ENCODE peak calls at places on chromosomes 1 and 21, in four cellular contexts. One of them, this sample, is unnamed.

GRCh38 chr21:44666401-44667320 is at the start of gene KRTAP12-2:
- DNase-seq in cardiac fibroblast: no peak
- DNase-seq in sigmoid colon: no peak
- DNase-seq in tibial nerve: no peak
- DNase-seq in this sample: peak; percentile 0

GRCh38 chr1:222465211-222466041 is 82.5 kb downstream of the HHIPL2 start:
- DNase-seq in cardiac fibroblast: peak; percentile 97
- DNase-seq in sigmoid colon: peak; percentile 96
- DNase-seq in tibial nerve: peak; percentile 79
- DNase-seq in this sample: peak; percentile 68

GRCh38 chr1:177256153-177256814 is 85.5 kb downstream of the BRINP2 start:
- DNase-seq in cardiac fibroblast: peak; percentile 93
- DNase-seq in sigmoid colon: peak; percentile 72
- DNase-seq in tibial nerve: no peak
- DNase-seq in this sample: peak; percentile 83

GRCh38 chr1:52672946-52673345 is 25.2 kb downstream of the COA7 start:
- DNase-seq in cardiac fibroblast: no peak
- DNase-seq in sigmoid colon: no peak
- DNase-seq in tibial nerve: no peak
- DNase-seq in this sample: peak; percentile 57

GRCh38 chr1:88062650-88063153 is 621.4 kb upstream of the PKN2 start:
- DNase-seq in cardiac fibroblast: no peak
- DNase-seq in sigmoid colon: no peak
- DNase-seq in tibial nerve: no peak
- DNase-seq in this sample: no peak

GRCh38 chr1:203577874-203578464 is 48.7 kb upstream of the ATP2B4 start:
- DNase-seq in cardiac fibroblast: no peak
- DNase-seq in sigmoid colon: no peak
- DNase-seq in tibial nerve: no peak
- DNase-seq in this sample: no peak

GRCh38 chr21:27837933-27838332 is 871.0 kb upstream of the ADAMTS5 start:
- DNase-seq in cardiac fibroblast: no peak
- DNase-seq in sigmoid colon: no peak
- DNase-seq in tibial nerve: no peak
- DNase-seq in this sample: no peak

GRCh38 chr1:81558291-81559076 is 242.2 kb upstream of the ADGRL2 start:
- DNase-seq in cardiac fibroblast: no peak
- DNase-seq in sigmoid colon: no peak
- DNase-seq in tibial nerve: no peak
- DNase-seq in this sample: peak; percentile 88

GRCh38 chr1:183470961-183471747 is 1.1 kb upstream of the SMG7 start:
- DNase-seq in cardiac fibroblast: peak; percentile 80
- DNase-seq in sigmoid colon: peak; percentile 86
- DNase-seq in tibial nerve: peak; percentile 32
- DNase-seq in this sample: peak; percentile 57

GRCh38 chr1:152983743-152984142 is at the start of gene SPRR1A:
- DNase-seq in cardiac fibroblast: no peak
- DNase-seq in sigmoid colon: no peak
- DNase-seq in tibial nerve: no peak
- DNase-seq in this sample: peak; percentile 84

GRCh38 chr1:75136921-75137641 is 2.9 kb downstream of the LHX8 start:
- DNase-seq in cardiac fibroblast: peak; percentile 20
- DNase-seq in sigmoid colon: peak; percentile 61
- DNase-seq in tibial nerve: no peak
- DNase-seq in this sample: no peak

GRCh38 chr1:82503805-82504204 is 703.1 kb downstream of the ADGRL2 start:
- DNase-seq in cardiac fibroblast: no peak
- DNase-seq in sigmoid colon: no peak
- DNase-seq in tibial nerve: no peak
- DNase-seq in this sample: peak; percentile 77

GRCh38 chr1:145964328-145965118 is at the start of the genes ANKRD34A and POLR3GL:
- DNase-seq in cardiac fibroblast: peak; percentile 94
- DNase-seq in sigmoid colon: peak; percentile 98
- DNase-seq in tibial nerve: peak; percentile 91
- DNase-seq in this sample: peak; percentile 95

GRCh38 chr1:226541631-226542622 is 6.6 kb upstream of the STUM start:
- DNase-seq in cardiac fibroblast: peak; percentile 40
- DNase-seq in sigmoid colon: peak; percentile 71
- DNase-seq in tibial nerve: no peak
- DNase-seq in this sample: peak; percentile 39

GRCh38 chr1:23980725-23981063 is 567 bp upstream of the SRSF10 start:
- DNase-seq in cardiac fibroblast: no peak
- DNase-seq in sigmoid colon: no peak
- DNase-seq in tibial nerve: no peak
- DNase-seq in this sample: peak; percentile 73

GRCh38 chr1:66599346-66599745 is 65.4 kb downstream of the SGIP1 start:
- DNase-seq in cardiac fibroblast: peak; percentile 61
- DNase-seq in sigmoid colon: no peak
- DNase-seq in tibial nerve: no peak
- DNase-seq in this sample: no peak

GRCh38 chr1:111882537-111882936 is 106.9 kb downstream of the KCND3 start:
- DNase-seq in cardiac fibroblast: no peak
- DNase-seq in sigmoid colon: no peak
- DNase-seq in tibial nerve: no peak
- DNase-seq in this sample: no peak

GRCh38 chr21:39667353-39667891 is 54.7 kb downstream of the B3GALT5 start:
- DNase-seq in cardiac fibroblast: no peak
- DNase-seq in sigmoid colon: no peak
- DNase-seq in tibial nerve: no peak
- DNase-seq in this sample: no peak

GRCh38 chr1:185157599-185158469 is 867 bp downstream of the SWT1 start:
- DNase-seq in cardiac fibroblast: peak; percentile 9
- DNase-seq in sigmoid colon: no peak
- DNase-seq in tibial nerve: no peak
- DNase-seq in this sample: peak; percentile 30

GRCh38 chr21:27171704-27172103 is 204.8 kb upstream of the ADAMTS5 start:
- DNase-seq in cardiac fibroblast: peak; percentile 81
- DNase-seq in sigmoid colon: no peak
- DNase-seq in tibial nerve: no peak
- DNase-seq in this sample: no peak

GRCh38 chr1:43337588-43337987 is at the start of gene MPL:
- DNase-seq in cardiac fibroblast: no peak
- DNase-seq in sigmoid colon: peak; percentile 48
- DNase-seq in tibial nerve: no peak
- DNase-seq in this sample: no peak

GRCh38 chr1:33070628-33071027 is 10.3 kb upstream of the AZIN2 start:
- DNase-seq in cardiac fibroblast: no peak
- DNase-seq in sigmoid colon: no peak
- DNase-seq in tibial nerve: no peak
- DNase-seq in this sample: no peak

GRCh38 chr1:208154679-208155078 is 89.5 kb downstream of the PLXNA2 start:
- DNase-seq in cardiac fibroblast: no peak
- DNase-seq in sigmoid colon: peak; percentile 30
- DNase-seq in tibial nerve: no peak
- DNase-seq in this sample: peak; percentile 38

GRCh38 chr1:94803517-94804441 is 16.4 kb upstream of the SLC44A3 start:
- DNase-seq in cardiac fibroblast: no peak
- DNase-seq in sigmoid colon: peak; percentile 71
- DNase-seq in tibial nerve: peak; percentile 30
- DNase-seq in this sample: no peak

GRCh38 chr1:89630046-89630445 is 2.9 kb upstream of the LRRC8C start:
- DNase-seq in cardiac fibroblast: no peak
- DNase-seq in sigmoid colon: no peak
- DNase-seq in tibial nerve: no peak
- DNase-seq in this sample: no peak
- TF ChIP-seq CTCF in cardiac fibroblast: peak; percentile 4
- TF ChIP-seq CTCF in sigmoid colon: no peak
- TF ChIP-seq CTCF in tibial nerve: no peak
- TF ChIP-seq CTCF in this sample: no peak

GRCh38 chr1:159923203-159924024 is 1.9 kb downstream of the TAGLN2 start:
- DNase-seq in cardiac fibroblast: peak; percentile 93
- DNase-seq in sigmoid colon: peak; percentile 91
- DNase-seq in tibial nerve: peak; percentile 75
- DNase-seq in this sample: peak; percentile 84

GRCh38 chr1:159924025-159924790 is 1.1 kb downstream of the TAGLN2 start:
- DNase-seq in cardiac fibroblast: peak; percentile 94
- DNase-seq in sigmoid colon: peak; percentile 96
- DNase-seq in tibial nerve: peak; percentile 85
- DNase-seq in this sample: peak; percentile 67

GRCh38 chr1:159921251-159921650 is 4.1 kb downstream of the TAGLN2 start:
- DNase-seq in cardiac fibroblast: peak; percentile 42
- DNase-seq in sigmoid colon: no peak
- DNase-seq in tibial nerve: no peak
- DNase-seq in this sample: no peak

GRCh38 chr1:159921700-159922498 is 3.4 kb downstream of the TAGLN2 start:
- DNase-seq in cardiac fibroblast: peak; percentile 50
- DNase-seq in sigmoid colon: no peak
- DNase-seq in tibial nerve: no peak
- DNase-seq in this sample: no peak

GRCh38 chr1:159922499-159923202 is 2.7 kb downstream of the TAGLN2 start:
- DNase-seq in cardiac fibroblast: peak; percentile 60
- DNase-seq in sigmoid colon: peak; percentile 75
- DNase-seq in tibial nerve: no peak
- DNase-seq in this sample: no peak
- H3K4me3 ChIP-seq in cardiac fibroblast: peak overlapping the region; percentile 98
- H3K4me3 ChIP-seq in sigmoid colon: peak overlapping the region; percentile 80
- H3K4me3 ChIP-seq in tibial nerve: peak overlapping the region; percentile 73
- H3K4me3 ChIP-seq in this sample: peak overlapping the region; percentile 0

GRCh38 chr1:19057784-19058475 is 101.5 kb upstream of the IFFO2 start:
- DNase-seq in cardiac fibroblast: no peak
- DNase-seq in sigmoid colon: no peak
- DNase-seq in tibial nerve: no peak
- DNase-seq in this sample: no peak

GRCh38 chr1:19059773-19060172 is 103.3 kb upstream of the IFFO2 start:
- DNase-seq in cardiac fibroblast: no peak
- DNase-seq in sigmoid colon: no peak
- DNase-seq in tibial nerve: no peak
- DNase-seq in this sample: no peak

GRCh38 chr1:19058476-19058797 is 102.0 kb upstream of the IFFO2 start:
- DNase-seq in cardiac fibroblast: no peak
- DNase-seq in sigmoid colon: no peak
- DNase-seq in tibial nerve: no peak
- DNase-seq in this sample: no peak

GRCh38 chr1:19055001-19055400 is 98.5 kb upstream of the IFFO2 start:
- DNase-seq in cardiac fibroblast: no peak
- DNase-seq in sigmoid colon: no peak
- DNase-seq in tibial nerve: no peak
- DNase-seq in this sample: no peak

DNA sequence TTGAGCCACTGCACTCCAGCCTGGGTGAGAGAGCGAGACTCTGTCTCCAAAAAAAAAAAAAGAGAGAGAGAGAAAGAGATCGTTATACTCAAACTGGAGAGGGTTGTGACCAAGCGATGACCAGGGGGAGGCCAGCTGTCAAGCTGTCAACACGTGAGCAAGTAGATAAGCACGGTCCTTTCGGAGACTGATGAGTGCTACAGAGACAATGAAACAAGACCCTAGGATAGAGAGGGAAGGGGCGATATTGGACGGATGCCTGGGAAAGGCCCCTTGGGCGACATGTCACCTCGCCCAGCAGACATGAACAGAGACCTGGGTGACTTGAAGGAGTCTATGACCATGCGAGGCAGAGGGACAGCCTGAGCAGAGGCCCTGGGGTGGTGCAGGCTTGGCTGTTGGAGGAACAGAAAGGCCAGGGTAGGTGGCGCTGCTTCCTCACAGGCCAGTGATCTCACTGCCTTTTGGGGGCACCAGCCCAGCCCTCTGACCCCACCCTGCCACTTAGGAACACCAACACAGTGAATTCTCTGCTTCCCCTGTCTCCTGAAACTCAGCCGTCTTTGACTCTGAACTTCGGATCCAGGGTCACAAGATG is 100.8 kb upstream of the IFFO2 start:
- DNase-seq in cardiac fibroblast: no peak
- DNase-seq in sigmoid colon: no peak
- DNase-seq in tibial nerve: no peak
- DNase-seq in this sample: no peak
- TF ChIP-seq CTCF in cardiac fibroblast: no peak
- TF ChIP-seq CTCF in sigmoid colon: no peak
- TF ChIP-seq CTCF in tibial nerve: no peak
- TF ChIP-seq CTCF in this sample: no peak

GRCh38 chr1:231334079-231334666 is 3.5 kb downstream of the EXOC8 start:
- DNase-seq in cardiac fibroblast: no peak
- DNase-seq in sigmoid colon: no peak
- DNase-seq in tibial nerve: no peak
- DNase-seq in this sample: no peak

GRCh38 chr1:231337472-231338269 is at the start of gene EXOC8:
- DNase-seq in cardiac fibroblast: peak; percentile 98
- DNase-seq in sigmoid colon: peak; percentile 97
- DNase-seq in tibial nerve: peak; percentile 91
- DNase-seq in this sample: peak; percentile 96

GRCh38 chr1:231337043-231337471 is 595 bp downstream of the EXOC8 start:
- DNase-seq in cardiac fibroblast: no peak
- DNase-seq in sigmoid colon: peak; percentile 79
- DNase-seq in tibial nerve: no peak
- DNase-seq in this sample: no peak

GRCh38 chr1:231334952-231335351 is 2.7 kb downstream of the EXOC8 start:
- DNase-seq in cardiac fibroblast: no peak
- DNase-seq in sigmoid colon: no peak
- DNase-seq in tibial nerve: no peak
- DNase-seq in this sample: no peak

GRCh38 chr1:231335663-231336602 is 1.7 kb downstream of the EXOC8 start:
- DNase-seq in cardiac fibroblast: no peak
- DNase-seq in sigmoid colon: no peak
- DNase-seq in tibial nerve: no peak
- DNase-seq in this sample: no peak
- H3K4me3 ChIP-seq in cardiac fibroblast: peak overlapping the region; percentile 93
- H3K4me3 ChIP-seq in sigmoid colon: peak overlapping the region; percentile 94
- H3K4me3 ChIP-seq in tibial nerve: peak overlapping the region; percentile 71
- H3K4me3 ChIP-seq in this sample: peak overlapping the region; percentile 96

GRCh38 chr1:3856923-3857790 is at the start of the genes CEP104 and DFFB:
- DNase-seq in cardiac fibroblast: peak; percentile 84
- DNase-seq in sigmoid colon: peak; percentile 90
- DNase-seq in tibial nerve: peak; percentile 75
- DNase-seq in this sample: peak; percentile 95
- TF ChIP-seq CTCF in cardiac fibroblast: no peak
- TF ChIP-seq CTCF in sigmoid colon: no peak
- TF ChIP-seq CTCF in tibial nerve: peak; percentile 12
- TF ChIP-seq CTCF in this sample: peak; percentile 77

GRCh38 chr1:1114431-1114830 is 1.5 kb downstream of the C1orf159 start:
- DNase-seq in cardiac fibroblast: no peak
- DNase-seq in sigmoid colon: peak; percentile 44
- DNase-seq in tibial nerve: no peak
- DNase-seq in this sample: no peak
- H3K4me3 ChIP-seq in cardiac fibroblast: no peak overlapping the region
- H3K4me3 ChIP-seq in sigmoid colon: no peak overlapping the region
- H3K4me3 ChIP-seq in tibial nerve: no peak overlapping the region
- H3K4me3 ChIP-seq in this sample: no peak overlapping the region

GRCh38 chr1:190323530-190323929 is 154.1 kb downstream of the BRINP3 start:
- DNase-seq in cardiac fibroblast: no peak
- DNase-seq in sigmoid colon: no peak
- DNase-seq in tibial nerve: no peak
- DNase-seq in this sample: no peak

DNA sequence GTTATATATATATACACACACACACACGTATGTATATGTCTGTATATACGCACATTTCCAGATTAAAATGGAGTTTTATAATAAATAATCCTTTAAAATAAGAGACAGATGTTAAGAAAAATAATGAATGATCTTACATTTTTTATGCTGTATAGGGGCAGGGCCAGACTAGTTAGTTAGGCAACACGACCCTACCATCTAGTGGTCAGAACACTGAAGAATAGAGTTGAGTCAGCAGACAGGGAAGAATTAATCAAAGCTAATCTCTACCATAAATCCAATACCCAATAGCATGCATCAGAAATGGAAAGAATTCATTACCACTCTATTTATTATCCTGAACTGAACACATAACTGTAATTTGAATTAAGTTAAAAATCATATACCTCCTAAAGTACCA is 156.7 kb downstream of the BRINP3 start:
- DNase-seq in cardiac fibroblast: peak; percentile 5
- DNase-seq in sigmoid colon: no peak
- DNase-seq in tibial nerve: no peak
- DNase-seq in this sample: peak; percentile 13
- TF ChIP-seq CTCF in cardiac fibroblast: no peak
- TF ChIP-seq CTCF in sigmoid colon: no peak
- TF ChIP-seq CTCF in tibial nerve: no peak
- TF ChIP-seq CTCF in this sample: no peak